ENCODE peak calls at places on chromosomes 1 and 21, in four cellular contexts. One of them, this sample, is unnamed.

GRCh38 chr1:85495556-85495955 is 30.6 kb upstream of the DDAH1 start:
- DNase-seq in stimulated activated CD8-positive, alpha-beta memory T cell treated with anti-CD3 and anti-CD28 coated beads, Interleukin-15, amount 100 ng/mL, for 24 hours: no peak
- DNase-seq in NCI-H1092 treated with DMSO at 0.1 percent for 48 hours: peak; percentile 33
- DNase-seq in stimulated activated CD4-positive, alpha-beta T cell treated with anti-CD3 and anti-CD28 coated beads, Interleukin-1b, Interleukin-23, amount 100 ng/mL, for 24 hours: no peak
- DNase-seq in this sample: no peak

GRCh38 chr1:160354388-160354985 is 11.3 kb downstream of the NCSTN start:
- DNase-seq in stimulated activated CD8-positive, alpha-beta memory T cell treated with anti-CD3 and anti-CD28 coated beads, Interleukin-15, amount 100 ng/mL, for 24 hours: no peak
- DNase-seq in NCI-H1092 treated with DMSO at 0.1 percent for 48 hours: peak; percentile 10
- DNase-seq in stimulated activated CD4-positive, alpha-beta T cell treated with anti-CD3 and anti-CD28 coated beads, Interleukin-1b, Interleukin-23, amount 100 ng/mL, for 24 hours: no peak
- DNase-seq in this sample: peak; percentile 36

GRCh38 chr1:200253774-200254495 is 155.9 kb downstream of the ZNF281 start:
- DNase-seq in stimulated activated CD8-positive, alpha-beta memory T cell treated with anti-CD3 and anti-CD28 coated beads, Interleukin-15, amount 100 ng/mL, for 24 hours: no peak
- DNase-seq in NCI-H1092 treated with DMSO at 0.1 percent for 48 hours: no peak
- DNase-seq in stimulated activated CD4-positive, alpha-beta T cell treated with anti-CD3 and anti-CD28 coated beads, Interleukin-1b, Interleukin-23, amount 100 ng/mL, for 24 hours: no peak
- DNase-seq in this sample: no peak

GRCh38 chr1:147565189-147565980 is 24.1 kb downstream of the BCL9 start:
- DNase-seq in stimulated activated CD8-positive, alpha-beta memory T cell treated with anti-CD3 and anti-CD28 coated beads, Interleukin-15, amount 100 ng/mL, for 24 hours: no peak
- DNase-seq in NCI-H1092 treated with DMSO at 0.1 percent for 48 hours: no peak
- DNase-seq in stimulated activated CD4-positive, alpha-beta T cell treated with anti-CD3 and anti-CD28 coated beads, Interleukin-1b, Interleukin-23, amount 100 ng/mL, for 24 hours: no peak
- DNase-seq in this sample: no peak

GRCh38 chr1:15283500-15283899 is 36.5 kb downstream of the FHAD1 start:
- DNase-seq in stimulated activated CD8-positive, alpha-beta memory T cell treated with anti-CD3 and anti-CD28 coated beads, Interleukin-15, amount 100 ng/mL, for 24 hours: no peak
- DNase-seq in NCI-H1092 treated with DMSO at 0.1 percent for 48 hours: peak; percentile 18
- DNase-seq in stimulated activated CD4-positive, alpha-beta T cell treated with anti-CD3 and anti-CD28 coated beads, Interleukin-1b, Interleukin-23, amount 100 ng/mL, for 24 hours: no peak
- DNase-seq in this sample: no peak

GRCh38 chr1:6423321-6423999 is 1.1 kb upstream of the ESPN start:
- DNase-seq in stimulated activated CD8-positive, alpha-beta memory T cell treated with anti-CD3 and anti-CD28 coated beads, Interleukin-15, amount 100 ng/mL, for 24 hours: peak; percentile 29
- DNase-seq in NCI-H1092 treated with DMSO at 0.1 percent for 48 hours: peak; percentile 85
- DNase-seq in stimulated activated CD4-positive, alpha-beta T cell treated with anti-CD3 and anti-CD28 coated beads, Interleukin-1b, Interleukin-23, amount 100 ng/mL, for 24 hours: peak; percentile 43
- DNase-seq in this sample: peak; percentile 88

GRCh38 chr1:94831636-94832035 is 11.5 kb downstream of the SLC44A3 start:
- DNase-seq in stimulated activated CD8-positive, alpha-beta memory T cell treated with anti-CD3 and anti-CD28 coated beads, Interleukin-15, amount 100 ng/mL, for 24 hours: no peak
- DNase-seq in NCI-H1092 treated with DMSO at 0.1 percent for 48 hours: no peak
- DNase-seq in stimulated activated CD4-positive, alpha-beta T cell treated with anti-CD3 and anti-CD28 coated beads, Interleukin-1b, Interleukin-23, amount 100 ng/mL, for 24 hours: no peak
- DNase-seq in this sample: no peak

GRCh38 chr21:35831791-35832190 is 228.5 kb downstream of the SETD4 start:
- DNase-seq in stimulated activated CD8-positive, alpha-beta memory T cell treated with anti-CD3 and anti-CD28 coated beads, Interleukin-15, amount 100 ng/mL, for 24 hours: no peak
- DNase-seq in NCI-H1092 treated with DMSO at 0.1 percent for 48 hours: no peak
- DNase-seq in stimulated activated CD4-positive, alpha-beta T cell treated with anti-CD3 and anti-CD28 coated beads, Interleukin-1b, Interleukin-23, amount 100 ng/mL, for 24 hours: no peak
- DNase-seq in this sample: no peak

GRCh38 chr1:162235261-162235780 is 141.3 kb downstream of the SPATA46 start:
- DNase-seq in stimulated activated CD8-positive, alpha-beta memory T cell treated with anti-CD3 and anti-CD28 coated beads, Interleukin-15, amount 100 ng/mL, for 24 hours: no peak
- DNase-seq in NCI-H1092 treated with DMSO at 0.1 percent for 48 hours: no peak
- DNase-seq in stimulated activated CD4-positive, alpha-beta T cell treated with anti-CD3 and anti-CD28 coated beads, Interleukin-1b, Interleukin-23, amount 100 ng/mL, for 24 hours: no peak
- DNase-seq in this sample: no peak

GRCh38 chr1:103142466-103142865 is 34.1 kb upstream of the COL11A1 start:
- DNase-seq in stimulated activated CD8-positive, alpha-beta memory T cell treated with anti-CD3 and anti-CD28 coated beads, Interleukin-15, amount 100 ng/mL, for 24 hours: no peak
- DNase-seq in NCI-H1092 treated with DMSO at 0.1 percent for 48 hours: no peak
- DNase-seq in stimulated activated CD4-positive, alpha-beta T cell treated with anti-CD3 and anti-CD28 coated beads, Interleukin-1b, Interleukin-23, amount 100 ng/mL, for 24 hours: no peak
- DNase-seq in this sample: no peak

GRCh38 chr1:202283991-202284390 is 57.7 kb downstream of the UBE2T start:
- DNase-seq in stimulated activated CD8-positive, alpha-beta memory T cell treated with anti-CD3 and anti-CD28 coated beads, Interleukin-15, amount 100 ng/mL, for 24 hours: no peak
- DNase-seq in NCI-H1092 treated with DMSO at 0.1 percent for 48 hours: no peak
- DNase-seq in stimulated activated CD4-positive, alpha-beta T cell treated with anti-CD3 and anti-CD28 coated beads, Interleukin-1b, Interleukin-23, amount 100 ng/mL, for 24 hours: no peak
- DNase-seq in this sample: peak; percentile 67

GRCh38 chr1:10867138-10867721 is 70.8 kb upstream of the CASZ1 start:
- DNase-seq in stimulated activated CD8-positive, alpha-beta memory T cell treated with anti-CD3 and anti-CD28 coated beads, Interleukin-15, amount 100 ng/mL, for 24 hours: peak; percentile 50
- DNase-seq in NCI-H1092 treated with DMSO at 0.1 percent for 48 hours: peak; percentile 80
- DNase-seq in stimulated activated CD4-positive, alpha-beta T cell treated with anti-CD3 and anti-CD28 coated beads, Interleukin-1b, Interleukin-23, amount 100 ng/mL, for 24 hours: peak; percentile 36
- DNase-seq in this sample: peak; percentile 30

GRCh38 chr1:69794831-69795230 is 227.1 kb downstream of the LRRC7 start:
- DNase-seq in stimulated activated CD8-positive, alpha-beta memory T cell treated with anti-CD3 and anti-CD28 coated beads, Interleukin-15, amount 100 ng/mL, for 24 hours: no peak
- DNase-seq in NCI-H1092 treated with DMSO at 0.1 percent for 48 hours: no peak
- DNase-seq in stimulated activated CD4-positive, alpha-beta T cell treated with anti-CD3 and anti-CD28 coated beads, Interleukin-1b, Interleukin-23, amount 100 ng/mL, for 24 hours: no peak
- DNase-seq in this sample: no peak

GRCh38 chr1:15328785-15329480 is 80.8 kb upstream of the EFHD2 start:
- DNase-seq in stimulated activated CD8-positive, alpha-beta memory T cell treated with anti-CD3 and anti-CD28 coated beads, Interleukin-15, amount 100 ng/mL, for 24 hours: no peak
- DNase-seq in NCI-H1092 treated with DMSO at 0.1 percent for 48 hours: peak; percentile 26
- DNase-seq in stimulated activated CD4-positive, alpha-beta T cell treated with anti-CD3 and anti-CD28 coated beads, Interleukin-1b, Interleukin-23, amount 100 ng/mL, for 24 hours: no peak
- DNase-seq in this sample: peak; percentile 95

GRCh38 chr21:41913230-41913629 is 34.1 kb upstream of the PRDM15 start:
- DNase-seq in stimulated activated CD8-positive, alpha-beta memory T cell treated with anti-CD3 and anti-CD28 coated beads, Interleukin-15, amount 100 ng/mL, for 24 hours: no peak
- DNase-seq in NCI-H1092 treated with DMSO at 0.1 percent for 48 hours: no peak
- DNase-seq in stimulated activated CD4-positive, alpha-beta T cell treated with anti-CD3 and anti-CD28 coated beads, Interleukin-1b, Interleukin-23, amount 100 ng/mL, for 24 hours: no peak
- DNase-seq in this sample: no peak

GRCh38 chr1:219066631-219067349 is 106.9 kb upstream of the LYPLAL1 start:
- DNase-seq in stimulated activated CD8-positive, alpha-beta memory T cell treated with anti-CD3 and anti-CD28 coated beads, Interleukin-15, amount 100 ng/mL, for 24 hours: no peak
- DNase-seq in NCI-H1092 treated with DMSO at 0.1 percent for 48 hours: peak; percentile 23
- DNase-seq in stimulated activated CD4-positive, alpha-beta T cell treated with anti-CD3 and anti-CD28 coated beads, Interleukin-1b, Interleukin-23, amount 100 ng/mL, for 24 hours: no peak
- DNase-seq in this sample: peak; percentile 60

GRCh38 chr1:187409341-187409740 is 580.6 kb downstream of the PLA2G4A start:
- DNase-seq in stimulated activated CD8-positive, alpha-beta memory T cell treated with anti-CD3 and anti-CD28 coated beads, Interleukin-15, amount 100 ng/mL, for 24 hours: no peak
- DNase-seq in NCI-H1092 treated with DMSO at 0.1 percent for 48 hours: no peak
- DNase-seq in stimulated activated CD4-positive, alpha-beta T cell treated with anti-CD3 and anti-CD28 coated beads, Interleukin-1b, Interleukin-23, amount 100 ng/mL, for 24 hours: no peak
- DNase-seq in this sample: no peak

GRCh38 chr1:204080163-204080903 is 7.4 kb downstream of the SOX13 start:
- DNase-seq in stimulated activated CD8-positive, alpha-beta memory T cell treated with anti-CD3 and anti-CD28 coated beads, Interleukin-15, amount 100 ng/mL, for 24 hours: no peak
- DNase-seq in NCI-H1092 treated with DMSO at 0.1 percent for 48 hours: peak; percentile 91
- DNase-seq in stimulated activated CD4-positive, alpha-beta T cell treated with anti-CD3 and anti-CD28 coated beads, Interleukin-1b, Interleukin-23, amount 100 ng/mL, for 24 hours: no peak
- DNase-seq in this sample: no peak

GRCh38 chr1:77193951-77194350 is 25.3 kb downstream of the PIGK start:
- DNase-seq in stimulated activated CD8-positive, alpha-beta memory T cell treated with anti-CD3 and anti-CD28 coated beads, Interleukin-15, amount 100 ng/mL, for 24 hours: no peak
- DNase-seq in NCI-H1092 treated with DMSO at 0.1 percent for 48 hours: no peak
- DNase-seq in stimulated activated CD4-positive, alpha-beta T cell treated with anti-CD3 and anti-CD28 coated beads, Interleukin-1b, Interleukin-23, amount 100 ng/mL, for 24 hours: no peak
- DNase-seq in this sample: no peak

GRCh38 chr1:71089536-71090270 is 8.9 kb upstream of the ZRANB2 start:
- DNase-seq in stimulated activated CD8-positive, alpha-beta memory T cell treated with anti-CD3 and anti-CD28 coated beads, Interleukin-15, amount 100 ng/mL, for 24 hours: no peak
- DNase-seq in NCI-H1092 treated with DMSO at 0.1 percent for 48 hours: no peak
- DNase-seq in stimulated activated CD4-positive, alpha-beta T cell treated with anti-CD3 and anti-CD28 coated beads, Interleukin-1b, Interleukin-23, amount 100 ng/mL, for 24 hours: no peak
- DNase-seq in this sample: no peak

GRCh38 chr1:157096881-157097280 is 2.7 kb downstream of the ETV3L start:
- DNase-seq in stimulated activated CD8-positive, alpha-beta memory T cell treated with anti-CD3 and anti-CD28 coated beads, Interleukin-15, amount 100 ng/mL, for 24 hours: no peak
- DNase-seq in NCI-H1092 treated with DMSO at 0.1 percent for 48 hours: no peak
- DNase-seq in stimulated activated CD4-positive, alpha-beta T cell treated with anti-CD3 and anti-CD28 coated beads, Interleukin-1b, Interleukin-23, amount 100 ng/mL, for 24 hours: no peak
- DNase-seq in this sample: no peak

GRCh38 chr1:89953072-89953626 is 41.8 kb upstream of the ZNF326 start:
- DNase-seq in stimulated activated CD8-positive, alpha-beta memory T cell treated with anti-CD3 and anti-CD28 coated beads, Interleukin-15, amount 100 ng/mL, for 24 hours: no peak
- DNase-seq in NCI-H1092 treated with DMSO at 0.1 percent for 48 hours: no peak
- DNase-seq in stimulated activated CD4-positive, alpha-beta T cell treated with anti-CD3 and anti-CD28 coated beads, Interleukin-1b, Interleukin-23, amount 100 ng/mL, for 24 hours: no peak
- DNase-seq in this sample: peak; percentile 57

GRCh38 chr1:226985239-226985838 is 45.2 kb downstream of the COQ8A start:
- DNase-seq in stimulated activated CD8-positive, alpha-beta memory T cell treated with anti-CD3 and anti-CD28 coated beads, Interleukin-15, amount 100 ng/mL, for 24 hours: no peak
- DNase-seq in NCI-H1092 treated with DMSO at 0.1 percent for 48 hours: no peak
- DNase-seq in stimulated activated CD4-positive, alpha-beta T cell treated with anti-CD3 and anti-CD28 coated beads, Interleukin-1b, Interleukin-23, amount 100 ng/mL, for 24 hours: no peak
- DNase-seq in this sample: no peak